ENCODE peak calls at places on chromosomes 6 and 20, in six cellular contexts. One of them, this sample, is unnamed.
A peak's percentile ranks its signal among the peaks of the same experiment; 100 is the strongest.

GRCh38 chr20:24718696-24719095 is 230.4 kb upstream of the CST7 start:
- DNase-seq in PC-3: peak; percentile 40
- DNase-seq in neural progenitor cell: no peak
- DNase-seq in transverse colon: no peak
- DNase-seq in Caco-2: no peak
- DNase-seq in pancreas: no peak
- DNase-seq in this sample: no peak

GRCh38 chr6:114007451-114007953 is 36.6 kb upstream of the HDAC2 start:
- DNase-seq in PC-3: peak; percentile 79
- DNase-seq in neural progenitor cell: no peak
- DNase-seq in transverse colon: no peak
- DNase-seq in Caco-2: no peak
- DNase-seq in pancreas: no peak
- DNase-seq in this sample: no peak

GRCh38 chr6:111871207-111871606 is 2.0 kb downstream of the FYN start:
- DNase-seq in PC-3: no peak
- DNase-seq in neural progenitor cell: no peak
- DNase-seq in transverse colon: no peak
- DNase-seq in Caco-2: no peak
- DNase-seq in pancreas: no peak
- DNase-seq in this sample: no peak

GRCh38 chr6:56938634-56939294 is 16.1 kb upstream of the BEND6 start:
- DNase-seq in PC-3: peak; percentile 99
- DNase-seq in neural progenitor cell: no peak
- DNase-seq in transverse colon: no peak
- DNase-seq in Caco-2: no peak
- DNase-seq in pancreas: no peak
- DNase-seq in this sample: no peak

GRCh38 chr6:74851598-74851997 is 354.3 kb downstream of the COL12A1 start:
- DNase-seq in PC-3: no peak
- DNase-seq in neural progenitor cell: no peak
- DNase-seq in transverse colon: no peak
- DNase-seq in Caco-2: no peak
- DNase-seq in pancreas: no peak
- DNase-seq in this sample: no peak

GRCh38 chr6:52423971-52424381 is 3.8 kb downstream of the EFHC1 start:
- DNase-seq in PC-3: peak; percentile 81
- DNase-seq in neural progenitor cell: no peak
- DNase-seq in transverse colon: no peak
- DNase-seq in Caco-2: peak; percentile 34
- DNase-seq in pancreas: no peak
- DNase-seq in this sample: no peak

GRCh38 chr6:132933085-132933484 is 118.7 kb downstream of the RPS12 start:
- DNase-seq in PC-3: no peak
- DNase-seq in neural progenitor cell: peak; percentile 45
- DNase-seq in transverse colon: no peak
- DNase-seq in Caco-2: no peak
- DNase-seq in pancreas: no peak
- DNase-seq in this sample: no peak

GRCh38 chr6:99416226-99416625 is 8.9 kb downstream of the PNISR start:
- DNase-seq in PC-3: no peak
- DNase-seq in neural progenitor cell: no peak
- DNase-seq in transverse colon: no peak
- DNase-seq in Caco-2: no peak
- DNase-seq in pancreas: no peak
- DNase-seq in this sample: no peak

GRCh38 chr20:17571153-17571527 is 1.3 kb downstream of the DSTN start:
- DNase-seq in PC-3: no peak
- DNase-seq in neural progenitor cell: no peak
- DNase-seq in transverse colon: no peak
- DNase-seq in Caco-2: no peak
- DNase-seq in pancreas: no peak
- DNase-seq in this sample: no peak

GRCh38 chr6:10403385-10404106 is 11.3 kb downstream of the TFAP2A start:
- DNase-seq in PC-3: peak; percentile 94
- DNase-seq in neural progenitor cell: no peak
- DNase-seq in transverse colon: no peak
- DNase-seq in Caco-2: no peak
- DNase-seq in pancreas: no peak
- DNase-seq in this sample: no peak

GRCh38 chr6:26240981-26241770 is 123.8 kb upstream of the BTN3A2 start:
- DNase-seq in PC-3: no peak
- DNase-seq in neural progenitor cell: peak; percentile 45
- DNase-seq in transverse colon: no peak
- DNase-seq in Caco-2: no peak
- DNase-seq in pancreas: no peak
- DNase-seq in this sample: peak; percentile 59

GRCh38 chr20:33145521-33145920 is 22.4 kb upstream of the BPIFA2 start:
- DNase-seq in PC-3: no peak
- DNase-seq in neural progenitor cell: no peak
- DNase-seq in transverse colon: no peak
- DNase-seq in Caco-2: no peak
- DNase-seq in pancreas: no peak
- DNase-seq in this sample: no peak

GRCh38 chr20:9344080-9344920 is 170.1 kb upstream of the LAMP5 start:
- DNase-seq in PC-3: peak; percentile 47
- DNase-seq in neural progenitor cell: no peak
- DNase-seq in transverse colon: no peak
- DNase-seq in Caco-2: no peak
- DNase-seq in pancreas: no peak
- DNase-seq in this sample: no peak

GRCh38 chr20:48262955-48263354 is 477.7 kb upstream of the SULF2 start:
- DNase-seq in PC-3: no peak
- DNase-seq in neural progenitor cell: no peak
- DNase-seq in transverse colon: no peak
- DNase-seq in Caco-2: no peak
- DNase-seq in pancreas: no peak
- DNase-seq in this sample: no peak

GRCh38 chr6:96727144-96727543 is 110.1 kb downstream of the GPR63 start:
- DNase-seq in PC-3: no peak
- DNase-seq in neural progenitor cell: no peak
- DNase-seq in transverse colon: no peak
- DNase-seq in Caco-2: no peak
- DNase-seq in pancreas: no peak
- DNase-seq in this sample: no peak

GRCh38 chr6:106608080-106608668 is 21.1 kb downstream of the RTN4IP1 start:
- DNase-seq in PC-3: peak; percentile 76
- DNase-seq in neural progenitor cell: peak; percentile 65
- DNase-seq in transverse colon: peak; percentile 12
- DNase-seq in Caco-2: peak; percentile 67
- DNase-seq in pancreas: peak; percentile 15
- DNase-seq in this sample: no peak

GRCh38 chr6:15326072-15326614 is 80.3 kb downstream of the JARID2 start:
- DNase-seq in PC-3: no peak
- DNase-seq in neural progenitor cell: no peak
- DNase-seq in transverse colon: no peak
- DNase-seq in Caco-2: no peak
- DNase-seq in pancreas: no peak
- DNase-seq in this sample: no peak

GRCh38 chr20:6122111-6122872 is 538 bp downstream of the FERMT1 start:
- DNase-seq in PC-3: peak; percentile 85
- DNase-seq in neural progenitor cell: peak; percentile 15
- DNase-seq in transverse colon: peak; percentile 14
- DNase-seq in Caco-2: peak; percentile 81
- DNase-seq in pancreas: no peak
- DNase-seq in this sample: no peak

GRCh38 chr6:85461806-85462185 is 11.9 kb downstream of the NT5E start:
- DNase-seq in PC-3: no peak
- DNase-seq in neural progenitor cell: no peak
- DNase-seq in transverse colon: no peak
- DNase-seq in Caco-2: no peak
- DNase-seq in pancreas: no peak
- DNase-seq in this sample: no peak

GRCh38 chr6:48826884-48827701 is 636.0 kb downstream of the MMUT start:
- DNase-seq in PC-3: peak; percentile 99
- DNase-seq in neural progenitor cell: no peak
- DNase-seq in transverse colon: peak; percentile 23
- DNase-seq in Caco-2: peak; percentile 6
- DNase-seq in pancreas: no peak
- DNase-seq in this sample: no peak

GRCh38 chr6:166600932-166601331 is 14.5 kb upstream of the RAMACL start:
- DNase-seq in PC-3: no peak
- DNase-seq in neural progenitor cell: no peak
- DNase-seq in transverse colon: no peak
- DNase-seq in Caco-2: no peak
- DNase-seq in pancreas: no peak
- DNase-seq in this sample: no peak

GRCh38 chr6:79586548-79586947 is 44.6 kb upstream of the SH3BGRL2 start:
- DNase-seq in PC-3: peak; percentile 60
- DNase-seq in neural progenitor cell: peak; percentile 37
- DNase-seq in transverse colon: no peak
- DNase-seq in Caco-2: peak; percentile 53
- DNase-seq in pancreas: no peak
- DNase-seq in this sample: no peak

GRCh38 chr20:57662028-57662312 is 41.7 kb upstream of the ZBP1 start:
- DNase-seq in PC-3: no peak
- DNase-seq in neural progenitor cell: no peak
- DNase-seq in transverse colon: no peak
- DNase-seq in Caco-2: no peak
- DNase-seq in pancreas: no peak
- DNase-seq in this sample: peak; percentile 10

GRCh38 chr20:43191946-43192847 is 2.5 kb upstream of the PTPRT start:
- DNase-seq in PC-3: peak; percentile 42
- DNase-seq in neural progenitor cell: peak; percentile 73
- DNase-seq in transverse colon: no peak
- DNase-seq in Caco-2: peak; percentile 62
- DNase-seq in pancreas: peak; percentile 9
- DNase-seq in this sample: no peak

GRCh38 chr20:25196701-25197120 is 1.2 kb downstream of the ENTPD6 start:
- DNase-seq in PC-3: no peak
- DNase-seq in neural progenitor cell: peak; percentile 62
- DNase-seq in transverse colon: no peak
- DNase-seq in Caco-2: no peak
- DNase-seq in pancreas: peak; percentile 38
- DNase-seq in this sample: no peak

GRCh38 chr6:75735491-75736186 is 13.4 kb upstream of the MYO6 start:
- DNase-seq in PC-3: peak; percentile 41
- DNase-seq in neural progenitor cell: no peak
- DNase-seq in transverse colon: no peak
- DNase-seq in Caco-2: no peak
- DNase-seq in pancreas: peak; percentile 21
- DNase-seq in this sample: no peak

GRCh38 chr6:30312266-30312665 is 14.5 kb upstream of the TRIM39 start:
- DNase-seq in PC-3: peak; percentile 31
- DNase-seq in neural progenitor cell: no peak
- DNase-seq in transverse colon: no peak
- DNase-seq in Caco-2: no peak
- DNase-seq in pancreas: no peak
- DNase-seq in this sample: no peak

GRCh38 chr6:165841153-165841558 is 178.1 kb upstream of the PDE10A start:
- DNase-seq in PC-3: no peak
- DNase-seq in neural progenitor cell: no peak
- DNase-seq in transverse colon: no peak
- DNase-seq in Caco-2: no peak
- DNase-seq in pancreas: no peak
- DNase-seq in this sample: no peak

GRCh38 chr20:49612127-49612738 is 44.3 kb upstream of the PTGIS start:
- DNase-seq in PC-3: no peak
- DNase-seq in neural progenitor cell: no peak
- DNase-seq in transverse colon: peak; percentile 32
- DNase-seq in Caco-2: no peak
- DNase-seq in pancreas: peak; percentile 44
- DNase-seq in this sample: peak; percentile 48

GRCh38 chr6:160851031-160851430 is 140.5 kb upstream of the MAP3K4 start:
- DNase-seq in PC-3: no peak
- DNase-seq in neural progenitor cell: no peak
- DNase-seq in transverse colon: no peak
- DNase-seq in Caco-2: no peak
- DNase-seq in pancreas: no peak
- DNase-seq in this sample: no peak

GRCh38 chr6:155079985-155080452 is 84.9 kb downstream of the TIAM2 start:
- DNase-seq in PC-3: no peak
- DNase-seq in neural progenitor cell: no peak
- DNase-seq in transverse colon: no peak
- DNase-seq in Caco-2: no peak
- DNase-seq in pancreas: no peak
- DNase-seq in this sample: no peak

GRCh38 chr20:57743450-57744095 is 33.8 kb upstream of the PMEPA1 start:
- DNase-seq in PC-3: peak; percentile 82
- DNase-seq in neural progenitor cell: no peak
- DNase-seq in transverse colon: peak; percentile 62
- DNase-seq in Caco-2: no peak
- DNase-seq in pancreas: no peak
- DNase-seq in this sample: no peak

GRCh38 chr6:162572240-162572639 is 155.3 kb downstream of the PRKN start:
- DNase-seq in PC-3: no peak
- DNase-seq in neural progenitor cell: no peak
- DNase-seq in transverse colon: no peak
- DNase-seq in Caco-2: no peak
- DNase-seq in pancreas: no peak
- DNase-seq in this sample: no peak

GRCh38 chr6:35026434-35027222 is 114.5 kb downstream of the TCP11 start:
- DNase-seq in PC-3: peak; percentile 65
- DNase-seq in neural progenitor cell: no peak
- DNase-seq in transverse colon: peak; percentile 54
- DNase-seq in Caco-2: no peak
- DNase-seq in pancreas: no peak
- DNase-seq in this sample: no peak
- H3K4me1 ChIP-seq in PC-3: peaks cover 34% of the 10 kb centered on the region
- H3K4me1 ChIP-seq in neural progenitor cell: peaks cover 29% of the 10 kb centered on the region
- H3K4me1 ChIP-seq in transverse colon: peaks cover 60% of the 10 kb centered on the region
- H3K4me1 ChIP-seq in Caco-2: peaks cover 32% of the 10 kb centered on the region
- H3K4me1 ChIP-seq in pancreas: no peaks in the 10 kb centered on the region
- H3K4me1 ChIP-seq in this sample: peaks cover 68% of the 10 kb centered on the region

GRCh38 chr6:43676962-43677606 is 10.5 kb downstream of the MRPS18A start:
- DNase-seq in PC-3: no peak
- DNase-seq in neural progenitor cell: no peak
- DNase-seq in transverse colon: no peak
- DNase-seq in Caco-2: no peak
- DNase-seq in pancreas: no peak
- DNase-seq in this sample: no peak
- H3K4me1 ChIP-seq in PC-3: no peaks in the 10 kb centered on the region
- H3K4me1 ChIP-seq in neural progenitor cell: no peaks in the 10 kb centered on the region
- H3K4me1 ChIP-seq in transverse colon: peaks cover 27% of the 10 kb centered on the region
- H3K4me1 ChIP-seq in Caco-2: peaks cover 12% of the 10 kb centered on the region
- H3K4me1 ChIP-seq in pancreas: peaks cover 7% of the 10 kb centered on the region
- H3K4me1 ChIP-seq in this sample: peaks cover 17% of the 10 kb centered on the region

GRCh38 chr6:5666695-5667094 is 340.0 kb downstream of the NRN1 start:
- DNase-seq in PC-3: no peak
- DNase-seq in neural progenitor cell: no peak
- DNase-seq in transverse colon: no peak
- DNase-seq in Caco-2: no peak
- DNase-seq in pancreas: no peak
- DNase-seq in this sample: no peak
- H3K4me1 ChIP-seq in PC-3: peaks cover 2% of the 10 kb centered on the region
- H3K4me1 ChIP-seq in neural progenitor cell: peaks cover 15% of the 10 kb centered on the region
- H3K4me1 ChIP-seq in transverse colon: no peaks in the 10 kb centered on the region
- H3K4me1 ChIP-seq in Caco-2: no peaks in the 10 kb centered on the region
- H3K4me1 ChIP-seq in pancreas: no peaks in the 10 kb centered on the region
- H3K4me1 ChIP-seq in this sample: peaks cover 7% of the 10 kb centered on the region

DNA sequence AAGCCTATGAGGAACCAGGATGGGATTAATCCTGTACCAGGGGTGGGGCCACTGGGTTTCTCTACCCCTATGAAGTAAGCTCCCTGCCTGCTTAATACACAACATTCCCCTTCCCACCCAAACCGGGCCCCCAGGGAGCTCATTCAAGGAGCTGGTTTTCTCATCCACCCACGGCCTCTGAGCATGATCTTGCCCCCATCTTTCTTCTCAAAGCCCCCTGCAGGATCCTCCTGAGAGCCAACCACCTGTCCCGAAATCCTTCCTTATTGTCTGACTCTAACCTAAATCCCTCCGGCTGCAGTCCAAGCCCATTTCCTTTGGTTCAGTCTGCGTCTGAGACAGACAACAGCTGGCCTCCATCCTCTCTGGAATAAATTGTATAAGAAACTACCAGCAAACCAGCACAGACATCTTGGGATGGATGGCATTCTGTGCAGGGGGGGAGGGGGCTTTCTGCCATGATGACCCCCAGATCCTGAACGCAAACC is 21.0 kb downstream of the KCNK5 start:
- DNase-seq in PC-3: no peak
- DNase-seq in neural progenitor cell: no peak
- DNase-seq in transverse colon: no peak
- DNase-seq in Caco-2: no peak
- DNase-seq in pancreas: peak; percentile 39
- DNase-seq in this sample: no peak
- H3K4me1 ChIP-seq in PC-3: peaks cover 21% of the 10 kb centered on the region
- H3K4me1 ChIP-seq in neural progenitor cell: peaks cover 49% of the 10 kb centered on the region
- H3K4me1 ChIP-seq in transverse colon: peaks cover 52% of the 10 kb centered on the region
- H3K4me1 ChIP-seq in Caco-2: peaks cover 82% of the 10 kb centered on the region
- H3K4me1 ChIP-seq in pancreas: peaks cover 61% of the 10 kb centered on the region
- H3K4me1 ChIP-seq in this sample: peaks cover 72% of the 10 kb centered on the region

This sample was measured in lower lobe of right lung.